ENCODE peak calls at places on chromosomes 2 and 18, in six cellular contexts. Z is GM12891, N is GM12878, X is tibial nerve, I is lower leg skin, E is heart left ventricle. T is an unnamed sample.

GRCh38 chr2:208373460-208374089 is 33.0 kb upstream of the PTH2R start:
- DNase-seq in Z (peak; percentile 29), X (no peak), I (peak; percentile 33), N (no peak), E (no peak), T (no peak)

GRCh38 chr2:9206991-9207640 is 504 bp downstream of the ASAP2 start:
- DNase-seq in I (no peak), Z (peak; percentile 26), E (peak; percentile 48), X (no peak), N (no peak), T (no peak)

GRCh38 chr2:238065447-238065846 is 4.6 kb downstream of the SCLY start:
- DNase-seq in I (no peak), N (no peak), Z (no peak), E (no peak), X (no peak), T (no peak)

GRCh38 chr2:6927753-6928152 is 10.5 kb downstream of the RNF144A start:
- DNase-seq in E (no peak), I (no peak), Z (no peak), X (no peak), N (no peak), T (no peak)

GRCh38 chr2:84959494-84960156 is 11.3 kb upstream of the KCMF1 start:
- DNase-seq in E (no peak), Z (no peak), X (no peak), N (no peak), I (no peak), T (no peak)

GRCh38 chr2:117832905-117833613 is 18.6 kb downstream of the DDX18 start:
- DNase-seq in N (no peak), X (no peak), I (no peak), Z (no peak), E (no peak), T (no peak)

GRCh38 chr2:64708834-64709233 is 55.1 kb upstream of the SERTAD2 start:
- DNase-seq in I (no peak), N (no peak), Z (no peak), E (no peak), X (no peak), T (no peak)

GRCh38 chr18:61816071-61816470 is 76.7 kb downstream of the RNF152 start:
- DNase-seq in X (no peak), I (no peak), E (no peak), N (no peak), Z (no peak), T (no peak)

GRCh38 chr2:152174574-152174973 is 989 bp downstream of the STAM2 start:
- DNase-seq in E (no peak), X (no peak), Z (no peak), I (no peak), N (no peak), T (no peak)

GRCh38 chr2:152171733-152172132 is 3.8 kb downstream of the STAM2 start:
- DNase-seq in Z (no peak), E (no peak), N (no peak), X (no peak), I (no peak), T (no peak)

GRCh38 chr2:152176113-152176714 is 651 bp upstream of the STAM2 start:
- DNase-seq in I (no peak), N (no peak), E (no peak), X (no peak), Z (no peak), T (no peak)

GRCh38 chr2:152175012-152175367 is 573 bp downstream of the STAM2 start:
- DNase-seq in Z (no peak), N (no peak), E (no peak), X (no peak), I (no peak), T (no peak)

DNA sequence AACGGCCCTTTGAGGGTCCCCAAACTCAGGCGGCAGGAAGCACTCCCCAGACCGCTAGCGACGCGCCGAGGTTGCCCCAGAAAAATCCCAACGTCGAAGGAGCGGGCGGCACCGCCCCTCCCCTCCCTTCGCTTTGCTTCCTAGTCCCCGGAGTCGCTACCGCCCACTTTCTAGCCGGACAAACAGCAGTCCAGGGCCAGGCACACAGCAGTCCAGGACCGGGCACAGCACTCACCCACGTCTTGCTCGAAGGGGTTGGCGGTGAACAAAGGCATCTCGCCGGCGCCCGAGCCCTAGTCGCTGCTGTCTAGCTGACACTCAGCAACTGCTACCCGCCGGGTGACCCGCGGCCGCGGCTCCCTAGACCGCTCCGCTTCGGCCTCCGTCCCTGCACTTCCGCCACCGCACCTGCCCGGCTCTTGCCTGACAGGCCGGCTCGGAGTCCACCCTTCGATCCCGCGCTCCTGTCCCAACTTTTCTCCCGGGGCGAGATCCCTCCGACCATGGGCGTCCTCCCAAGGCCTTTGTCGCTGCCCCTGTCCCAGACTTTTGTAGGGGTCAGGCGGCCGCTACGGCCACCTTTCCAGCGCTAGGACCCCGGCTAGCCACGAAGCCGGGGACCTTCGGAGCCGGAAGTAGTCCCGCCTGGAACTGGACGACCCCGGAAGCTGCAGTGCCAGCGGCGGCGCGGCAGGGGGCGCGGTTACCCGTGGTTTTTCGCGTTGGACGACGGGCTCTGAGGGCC is at the start of gene STAM2:
- DNase-seq in I (peak; percentile 90), E (peak; percentile 93), X (peak; percentile 79), N (peak; percentile 72), Z (peak; percentile 82), T (peak; percentile 52)
- TF ChIP-seq POLR2A in I (no peak), E (no peak), X (peak; percentile 70), N (peak; percentile 93), Z (peak; percentile 90), T (peak; percentile 75)

DNA sequence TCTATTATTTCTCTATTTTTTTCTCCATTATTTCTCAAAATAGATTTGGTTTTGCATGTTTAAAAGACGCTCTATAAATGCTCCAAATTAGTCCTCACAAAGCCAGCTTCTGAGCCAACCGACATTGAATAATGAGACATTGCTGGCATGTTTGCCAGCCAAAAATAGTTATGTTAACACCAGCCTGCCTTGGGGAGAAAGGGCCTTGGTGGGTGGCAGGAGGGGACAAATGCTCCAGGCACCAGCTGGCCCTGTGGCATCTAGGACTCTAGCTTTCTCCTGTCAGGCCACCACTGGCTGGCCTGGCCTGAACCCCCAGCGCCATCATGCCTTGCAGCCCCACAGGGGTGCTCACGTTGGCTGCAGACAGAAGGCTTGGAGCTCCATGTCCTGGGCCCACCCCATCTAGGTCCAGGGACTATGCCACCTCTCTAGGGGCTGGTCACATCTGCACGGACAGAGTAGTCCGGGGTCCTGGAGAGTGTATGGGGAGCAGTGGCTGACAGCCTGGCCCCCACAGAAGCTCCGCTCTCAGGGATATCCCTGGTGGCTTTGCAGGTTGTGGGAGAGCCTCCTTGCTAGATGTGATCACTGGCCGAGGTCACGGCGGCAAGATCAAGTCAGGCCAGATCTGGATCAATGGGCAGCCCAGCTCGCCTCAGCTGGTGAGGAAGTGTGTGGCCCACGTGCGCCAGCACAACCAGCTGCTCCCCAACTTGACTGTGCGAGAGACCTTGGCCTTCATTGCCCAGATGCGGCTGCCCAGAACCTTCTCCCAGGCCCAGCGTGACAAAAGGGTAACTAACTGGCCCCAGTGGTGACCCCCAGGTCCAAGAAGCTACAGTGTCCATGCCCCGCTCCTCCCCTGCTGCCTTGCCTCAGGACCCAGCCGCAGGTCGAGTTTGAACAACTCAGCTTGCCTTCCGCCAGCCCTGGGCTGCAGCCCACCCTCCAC is 12.5 kb downstream of the ABCG8 start:
- DNase-seq in X (no peak), Z (no peak), N (no peak), I (no peak), E (no peak), T (no peak)
- TF ChIP-seq POLR2A in X (no peak), Z (no peak), N (no peak), I (no peak), E (no peak), T (no peak)

GRCh38 chr2:102895386-102895785 is 133.6 kb downstream of the TMEM182 start:
- DNase-seq in N (no peak), E (no peak), Z (no peak), I (no peak), X (no peak), T (no peak)
- TF ChIP-seq POLR2A in N (no peak), E (no peak), Z (no peak), I (no peak), X (no peak), T (no peak)

GRCh38 chr2:150467641-150467963 is 19.9 kb downstream of the RND3 start:
- DNase-seq in N (no peak), X (no peak), I (no peak), Z (no peak), E (no peak), T (no peak)
- TF ChIP-seq POLR2A in N (no peak), X (no peak), I (no peak), Z (no peak), E (no peak), T (no peak)